ENCODE peak calls at places on chromosomes 6 and 20, in ten cellular contexts. L is fibroblast of lung, F is esophagus squamous epithelium, V is DND-41, Z is mesenchymal stem cell, A is fibroblast of the aortic adventitia, I is right lobe of liver, J is pancreas, X is sigmoid colon, N is fibroblast of pulmonary artery. K is an unnamed sample.

GRCh38 chr20:39298566-39299501 is 336.7 kb downstream of the DHX35 start:
- DNase-seq in L (peak), F (no peak), V (no peak), Z (no peak), A (no peak), I (no peak), J (no peak), X (no peak), N (no peak), K (no peak)

GRCh38 chr20:50713677-50714101 is 17.7 kb upstream of the PARD6B start:
- DNase-seq in L (peak), F (no peak), V (no peak), Z (no peak), A (peak), I (no peak), J (no peak), X (peak), N (peak), K (peak)

GRCh38 chr6:21942910-21943309 is 349.4 kb downstream of the SOX4 start:
- DNase-seq in L (no peak), F (no peak), V (no peak), Z (peak), A (no peak), I (no peak), J (no peak), X (no peak), N (no peak), K (no peak)

GRCh38 chr6:89952696-89953095 is 58.4 kb downstream of the GJA10 start:
- DNase-seq in L (peak), F (no peak), V (peak), Z (peak), A (no peak), I (no peak), J (no peak), X (no peak), N (peak), K (peak)

GRCh38 chr20:63740070-63740500 is 509 bp downstream of the SLC2A4RG start:
- DNase-seq in L (peak), F (no peak), V (peak), Z (peak), A (peak), I (peak), J (peak), X (peak), N (peak), K (peak)

GRCh38 chr6:46632053-46632452 is 20.6 kb downstream of the CYP39A1 start:
- DNase-seq in L (no peak), F (no peak), V (no peak), Z (no peak), A (no peak), I (no peak), J (no peak), X (no peak), N (no peak), K (no peak)

GRCh38 chr6:55101157-55101556 is 73.2 kb upstream of the HCRTR2 start:
- DNase-seq in L (no peak), F (no peak), V (no peak), Z (no peak), A (no peak), I (no peak), J (no peak), X (no peak), N (no peak), K (no peak)

GRCh38 chr6:124927806-124928205 is 34.4 kb upstream of the RNF217 start:
- DNase-seq in L (peak), F (no peak), V (no peak), Z (no peak), A (peak), I (no peak), J (no peak), X (no peak), N (peak), K (peak)

GRCh38 chr6:4351857-4352669 is 216.7 kb upstream of the ECI2 start:
- DNase-seq in L (peak), F (no peak), V (no peak), Z (peak), A (peak), I (no peak), J (no peak), X (peak), N (peak), K (peak)

GRCh38 chr6:140782941-140783340 is 1349.8 kb upstream of the GJE1 start:
- DNase-seq in L (no peak), F (no peak), V (no peak), Z (no peak), A (no peak), I (no peak), J (no peak), X (no peak), N (no peak), K (no peak)

GRCh38 chr20:33372993-33373441 is 28.3 kb downstream of the CDK5RAP1 start:
- DNase-seq in L (peak), F (no peak), V (no peak), Z (peak), A (peak), I (no peak), J (no peak), X (no peak), N (no peak), K (peak)

GRCh38 chr6:79369026-79369425 is 134.5 kb upstream of the HMGN3 start:
- DNase-seq in L (no peak), F (no peak), V (no peak), Z (no peak), A (no peak), I (no peak), J (no peak), X (no peak), N (no peak), K (no peak)

GRCh38 chr6:48615041-48615440 is 504.0 kb upstream of the PTCHD4 start:
- DNase-seq in L (peak), F (no peak), V (no peak), Z (no peak), A (peak), I (no peak), J (no peak), X (no peak), N (peak), K (no peak)

GRCh38 chr6:159730277-159730676 is 3.0 kb downstream of the WTAP start:
- DNase-seq in L (no peak), F (no peak), V (no peak), Z (no peak), A (no peak), I (no peak), J (no peak), X (no peak), N (no peak), K (no peak)

GRCh38 chr6:130967502-130968469 is 95.3 kb downstream of the EPB41L2 start:
- DNase-seq in L (peak), F (no peak), V (no peak), Z (no peak), A (peak), I (no peak), J (no peak), X (no peak), N (peak), K (peak)

GRCh38 chr6:32973144-32973854 is 4.9 kb downstream of the BRD2 start:
- DNase-seq in L (no peak), F (no peak), V (peak), Z (peak), A (peak), I (peak), J (no peak), X (peak), N (peak), K (peak)

GRCh38 chr20:37336369-37337207 is 9.4 kb upstream of the SRC start:
- DNase-seq in L (no peak), F (no peak), V (peak), Z (peak), A (no peak), I (no peak), J (no peak), X (peak), N (peak), K (peak)

GRCh38 chr20:17017232-17017631 is 209.6 kb upstream of the PCSK2 start:
- DNase-seq in L (no peak), F (no peak), V (no peak), Z (no peak), A (no peak), I (no peak), J (no peak), X (no peak), N (no peak), K (no peak)

GRCh38 chr6:21538186-21538798 is 55.3 kb upstream of the SOX4 start:
- DNase-seq in L (peak), F (no peak), V (no peak), Z (peak), A (peak), I (no peak), J (no peak), X (no peak), N (no peak), K (no peak)

GRCh38 chr6:23218751-23219150 is 649.4 kb downstream of the HDGFL1 start:
- DNase-seq in L (no peak), F (no peak), V (no peak), Z (no peak), A (no peak), I (no peak), J (no peak), X (no peak), N (no peak), K (no peak)

GRCh38 chr6:117079946-117080345 is 185.4 kb upstream of the VGLL2 start:
- DNase-seq in L (no peak), F (no peak), V (no peak), Z (no peak), A (no peak), I (no peak), J (no peak), X (no peak), N (no peak), K (no peak)

GRCh38 chr6:130282234-130282995 is 59.7 kb upstream of the SAMD3 start:
- DNase-seq in L (peak), F (no peak), V (no peak), Z (peak), A (peak), I (no peak), J (no peak), X (no peak), N (peak), K (peak)

GRCh38 chr20:44066645-44067606 is 120.1 kb downstream of the JPH2 start:
- DNase-seq in L (no peak), F (no peak), V (no peak), Z (no peak), A (no peak), I (peak), J (no peak), X (no peak), N (no peak), K (no peak)

GRCh38 chr6:101083533-101084172 is 202.5 kb upstream of the ASCC3 start:
- DNase-seq in L (peak), F (no peak), V (no peak), Z (peak), A (peak), I (no peak), J (no peak), X (no peak), N (peak), K (peak)

GRCh38 chr6:146912730-146913680 is 291.2 kb upstream of the STXBP5 start:
- DNase-seq in L (peak), F (no peak), V (no peak), Z (peak), A (peak), I (no peak), J (no peak), X (no peak), N (peak), K (peak)

GRCh38 chr6:130206474-130206873 is 16.3 kb downstream of the SAMD3 start:
- DNase-seq in L (no peak), F (no peak), V (no peak), Z (no peak), A (no peak), I (no peak), J (no peak), X (no peak), N (no peak), K (no peak)

GRCh38 chr20:57092112-57092899 is 174.1 kb downstream of the BMP7 start:
- DNase-seq in L (peak), F (no peak), V (peak), Z (peak), A (peak), I (peak), J (peak), X (peak), N (peak), K (peak)

GRCh38 chr6:86153529-86153928 is 510.8 kb upstream of the SYNCRIP start:
- DNase-seq in L (no peak), F (no peak), V (no peak), Z (no peak), A (no peak), I (no peak), J (peak), X (no peak), N (no peak), K (no peak)

GRCh38 chr20:62248890-62249560 is 10.7 kb downstream of the OSBPL2 start:
- DNase-seq in L (no peak), F (no peak), V (no peak), Z (no peak), A (no peak), I (no peak), J (peak), X (no peak), N (no peak), K (no peak)

GRCh38 chr6:116579143-116579542 is 7.8 kb downstream of the RWDD1 start:
- DNase-seq in L (no peak), F (no peak), V (no peak), Z (peak), A (no peak), I (no peak), J (no peak), X (no peak), N (peak), K (no peak)

GRCh38 chr20:31517373-31517772 is 3.1 kb downstream of the HM13 start:
- DNase-seq in L (peak), F (no peak), V (peak), Z (peak), A (peak), I (peak), J (peak), X (no peak), N (peak), K (peak)

GRCh38 chr6:157023958-157024357 is 246.8 kb downstream of the ARID1B start:
- DNase-seq in L (peak), F (no peak), V (no peak), Z (peak), A (peak), I (no peak), J (no peak), X (no peak), N (peak), K (no peak)

GRCh38 chr20:47335251-47336012 is 21.1 kb downstream of the ZMYND8 start:
- DNase-seq in L (no peak), F (no peak), V (no peak), Z (no peak), A (peak), I (no peak), J (no peak), X (no peak), N (no peak), K (no peak)

GRCh38 chr20:35823147-35823546 is 51.3 kb downstream of the PHF20 start:
- DNase-seq in L (no peak), F (no peak), V (no peak), Z (no peak), A (no peak), I (no peak), J (no peak), X (no peak), N (peak), K (peak)

GRCh38 chr6:83403191-83403590 is 27.7 kb downstream of the ME1 start:
- DNase-seq in L (no peak), F (no peak), V (no peak), Z (no peak), A (no peak), I (no peak), J (no peak), X (no peak), N (no peak), K (no peak)

DNA sequence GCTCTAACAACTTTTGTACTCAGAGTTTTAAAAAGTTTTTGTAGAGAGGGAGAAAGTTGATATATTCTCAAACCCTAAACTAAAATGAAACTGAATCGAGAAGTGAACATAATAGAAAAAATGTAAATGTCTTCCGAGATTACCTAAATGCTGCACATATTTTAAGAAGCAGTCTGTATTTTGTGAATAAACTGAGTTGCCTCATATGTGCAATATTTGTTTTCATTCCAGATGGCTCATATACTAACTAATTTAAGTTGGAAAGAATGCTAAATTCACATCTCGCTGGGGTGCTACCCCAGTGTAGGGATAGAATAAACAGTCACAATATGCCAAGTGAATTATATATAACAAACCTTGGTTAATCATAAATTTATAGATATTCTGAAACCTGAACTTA is 285.9 kb upstream of the THEMIS start:
- DNase-seq in L (peak), F (no peak), V (no peak), Z (no peak), A (no peak), I (no peak), J (no peak), X (no peak), N (no peak), K (peak)
- H3K4me3 ChIP-seq in L (no peak), F (no peak), V (no peak), Z (no peak), A (peak), I (no peak), J (no peak), X (no peak), N (no peak), K (no peak)

DNA sequence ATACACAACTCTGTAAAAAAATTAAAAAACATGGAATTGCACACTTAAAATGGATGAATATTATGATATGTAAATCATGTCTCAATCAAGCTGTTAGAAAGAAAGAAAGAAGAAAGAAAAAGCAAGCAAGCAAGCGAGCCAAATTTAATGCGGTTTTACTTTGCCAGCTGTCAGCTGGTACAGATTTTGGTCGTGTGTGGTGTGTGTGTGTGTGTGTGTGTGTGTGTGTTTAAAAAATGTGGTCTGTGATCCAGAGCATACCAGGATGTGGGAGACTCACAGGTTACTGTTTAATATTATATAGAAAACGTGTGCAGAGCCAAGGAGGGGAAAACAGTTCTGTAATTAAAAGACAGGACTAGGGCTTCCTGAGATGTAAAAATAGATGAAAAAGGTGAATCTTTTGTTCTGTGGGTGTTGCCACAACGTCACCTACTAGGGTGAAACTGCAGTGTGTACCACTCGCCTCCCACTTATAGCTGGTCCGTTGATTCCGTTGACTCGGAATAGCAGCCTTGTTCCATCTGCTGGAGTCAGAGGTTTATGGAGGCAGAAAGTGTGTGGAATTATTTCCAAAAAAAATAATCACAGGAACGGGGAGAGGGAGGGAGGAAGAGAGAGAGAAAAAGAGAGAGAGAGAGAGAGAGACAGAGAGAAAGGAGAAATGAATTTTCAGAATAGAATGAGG is 197.7 kb downstream of the BCAS1 start:
- DNase-seq in L (peak), F (no peak), V (peak), Z (no peak), A (peak), I (no peak), J (no peak), X (no peak), N (no peak), K (peak)
- H3K4me3 ChIP-seq in L (no peak), F (no peak), V (no peak), Z (no peak), A (no peak), I (no peak), J (no peak), X (no peak), N (no peak), K (no peak)

DNA sequence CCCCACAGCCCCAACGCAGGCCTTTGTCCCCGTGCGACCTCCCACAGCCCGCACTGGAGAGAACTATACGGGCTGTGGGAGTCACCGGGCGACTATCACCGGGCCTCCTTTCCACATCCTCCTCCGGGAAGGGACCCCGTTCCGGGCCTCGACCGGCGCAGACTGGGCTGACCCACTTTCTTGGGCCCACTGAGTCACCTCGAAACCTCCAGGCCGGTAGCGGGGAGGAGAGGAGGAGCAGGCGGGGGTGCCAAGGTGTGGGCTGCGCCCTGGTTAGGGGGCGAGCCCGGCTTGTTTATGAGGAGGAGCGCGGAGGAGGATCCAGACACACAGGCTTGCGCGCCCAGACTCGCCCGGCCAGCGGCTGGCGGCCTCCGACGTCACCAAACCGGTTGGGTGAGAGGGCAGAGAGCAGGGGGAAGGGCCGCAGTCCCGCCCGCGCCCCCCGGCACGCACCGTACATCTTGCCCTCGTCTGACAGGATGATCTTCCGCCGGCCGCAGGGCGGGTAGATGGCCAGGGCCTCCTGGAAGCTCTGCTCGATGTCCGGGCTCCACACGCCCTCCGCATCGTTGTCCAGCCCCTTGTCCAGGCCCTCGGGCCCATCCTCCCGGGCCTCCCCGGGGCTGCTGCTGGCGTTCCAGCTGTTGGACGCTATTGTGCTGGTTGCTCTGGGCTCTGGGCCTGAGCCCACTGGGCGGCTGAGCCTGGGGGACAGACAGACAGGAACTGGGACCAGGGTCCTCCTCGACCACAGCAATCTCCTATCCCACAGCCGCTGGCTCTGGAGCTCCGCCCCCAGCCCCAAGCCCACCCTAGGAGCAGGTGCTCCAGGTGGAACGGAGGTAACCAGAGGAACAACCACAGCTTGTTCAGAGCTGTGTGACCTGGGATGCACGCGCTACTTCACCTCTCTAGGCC is 10.6 kb downstream of the TEAD3 start:
- DNase-seq in L (no peak), F (no peak), V (no peak), Z (peak), A (peak), I (no peak), J (peak), X (peak), N (peak), K (peak)
- H3K4me3 ChIP-seq in L (no peak), F (peak), V (no peak), Z (no peak), A (peak), I (no peak), J (no peak), X (peak), N (no peak), K (no peak)

GRCh38 chr6:71284785-71285184 is 3.8 kb upstream of the OGFRL1 start:
- DNase-seq in L (no peak), F (no peak), V (no peak), Z (no peak), A (no peak), I (no peak), J (no peak), X (no peak), N (no peak), K (no peak)

GRCh38 chr6:71289039-71289801 is 609 bp downstream of the OGFRL1 start:
- DNase-seq in L (no peak), F (no peak), V (no peak), Z (peak), A (peak), I (peak), J (peak), X (peak), N (no peak), K (peak)

GRCh38 chr6:71288228-71289038 is at the start of gene OGFRL1:
- DNase-seq in L (peak), F (no peak), V (no peak), Z (peak), A (peak), I (peak), J (peak), X (peak), N (peak), K (peak)

GRCh38 chr6:71287926-71288227 is 734 bp upstream of the OGFRL1 start:
- DNase-seq in L (no peak), F (no peak), V (no peak), Z (no peak), A (no peak), I (no peak), J (no peak), X (no peak), N (no peak), K (no peak)

GRCh38 chr6:71287038-71287437 is 1.6 kb upstream of the OGFRL1 start:
- DNase-seq in L (peak), F (no peak), V (no peak), Z (peak), A (no peak), I (no peak), J (no peak), X (peak), N (no peak), K (no peak)
- H3K4me3 ChIP-seq in L (no peak), F (no peak), V (no peak), Z (no peak), A (no peak), I (no peak), J (no peak), X (peak), N (no peak), K (no peak)

GRCh38 chr20:25196701-25197120 is 1.2 kb downstream of the ENTPD6 start:
- DNase-seq in L (no peak), F (no peak), V (peak), Z (no peak), A (no peak), I (no peak), J (no peak), X (no peak), N (no peak), K (no peak)
- H3K4me3 ChIP-seq in L (peak), F (peak), V (no peak), Z (peak), A (peak), I (peak), J (peak), X (peak), N (peak), K (peak)